ENCODE peak calls at places on chromosomes 12 and 14, in ten cellular contexts. S is DMS 273 treated with DMSO at 0.1 percent for 48 hours; J is fibroblast of the conjunctiva; B is activated CD4-positive, alpha-beta T cell treated with anti-CD3 and anti-CD28 coated beads, Interleukin-2, amount 50 U/mL, for 1 hour; U is GOT3; D is esophagus muscularis mucosa; X is skeletal muscle cell; O is T-helper 22 cell; F is GM10248; G is neural progenitor cell. L is an unnamed sample.

GRCh38 chr12:1920971-1921370 is 2.5 kb upstream of the CACNA2D4 start:
- DNase-seq in S (no peak), J (no peak), B (no peak), U (no peak), D (peak), X (no peak), O (no peak), F (no peak), G (no peak), L (no peak)

GRCh38 chr12:93033948-93034347 is 104.9 kb upstream of the EEA1 start:
- DNase-seq in S (no peak), J (no peak), B (no peak), U (no peak), D (no peak), X (no peak), O (no peak), F (no peak), G (no peak), L (no peak)

GRCh38 chr14:61346793-61347192 is 25.4 kb downstream of the PRKCH start:
- DNase-seq in S (no peak), J (no peak), B (no peak), U (no peak), D (no peak), X (no peak), O (no peak), F (no peak), G (no peak), L (no peak)

GRCh38 chr14:72621387-72622065 is 272.4 kb downstream of the DPF3 start:
- DNase-seq in S (no peak), J (no peak), B (no peak), U (no peak), D (peak), X (no peak), O (no peak), F (no peak), G (no peak), L (no peak)

GRCh38 chr14:105167303-105168092 is 1.1 kb downstream of the JAG2 start:
- DNase-seq in S (no peak), J (no peak), B (no peak), U (no peak), D (no peak), X (no peak), O (no peak), F (no peak), G (peak), L (peak)

GRCh38 chr12:107884769-107885694 is 110.5 kb downstream of the ASCL4 start:
- DNase-seq in S (no peak), J (peak), B (peak), U (no peak), D (no peak), X (peak), O (no peak), F (peak), G (peak), L (peak)

GRCh38 chr12:21656931-21657335 is 709 bp downstream of the LDHB start:
- DNase-seq in S (no peak), J (peak), B (peak), U (no peak), D (no peak), X (no peak), O (no peak), F (peak), G (peak), L (peak)

GRCh38 chr12:91177380-91177779 is 5.2 kb downstream of the DCN start:
- DNase-seq in S (no peak), J (no peak), B (no peak), U (no peak), D (no peak), X (no peak), O (no peak), F (no peak), G (no peak), L (no peak)

L was measured in GM12865.